ENCODE peak calls at places on chromosomes 11 and 22, in ten cellular contexts. B is activated T-cell treated with anti-CD3 and anti-CD28 coated beads, Interleukin-2, amount 50 U/mL, for 24 hours; K is AG10803; N is BJ; C is NCI-H2029; G is T-helper 2 cell; L is stimulated activated CD4-positive, alpha-beta T cell treated with anti-CD3 and anti-CD28 coated beads, Interleukin-12 subunit alpha, Interleukin-12 subunit beta, amount 100 ng/mL, for 4 hours; A is lung; P is EL; R is H54. F is an unnamed sample.

GRCh38 chr11:11731311-11732083 is 109.7 kb upstream of the GALNT18 start:
- DNase-seq in P (peak; percentile 57), B (no peak), N (no peak), A (no peak), G (no peak), L (no peak), K (peak; percentile 36), C (peak; percentile 38), R (peak; percentile 52), F (no peak)

GRCh38 chr11:63274776-63275175 is 31.4 kb upstream of the SLC22A25 start:
- DNase-seq in R (no peak), A (no peak), C (no peak), N (no peak), B (no peak), K (no peak), G (no peak), P (no peak), L (no peak), F (no peak)

GRCh38 chr11:84022221-84022620 is 736.1 kb upstream of the CCDC90B start:
- DNase-seq in K (no peak), C (no peak), G (no peak), N (no peak), B (no peak), A (no peak), P (no peak), L (no peak), R (no peak), F (no peak)

GRCh38 chr11:110298298-110298765 is 1.9 kb upstream of the RDX start:
- DNase-seq in R (no peak), N (no peak), G (no peak), P (peak; percentile 38), B (no peak), L (no peak), K (no peak), C (no peak), A (no peak), F (no peak)

GRCh38 chr11:124740277-124740882 is 638 bp downstream of the NRGN start:
- DNase-seq in K (no peak), B (peak; percentile 69), A (peak; percentile 55), R (no peak), L (peak; percentile 43), P (peak; percentile 52), N (no peak), G (peak; percentile 39), C (no peak), F (peak; percentile 25)

GRCh38 chr11:32729976-32730375 is 64.5 kb downstream of the CCDC73 start:
- DNase-seq in C (no peak), N (no peak), G (no peak), P (no peak), A (no peak), K (no peak), B (no peak), R (no peak), L (no peak), F (no peak)

GRCh38 chr11:32391479-32391878 is 43.9 kb downstream of the WT1 start:
- DNase-seq in P (no peak), N (no peak), L (no peak), C (no peak), K (no peak), A (no peak), B (no peak), R (no peak), G (no peak), F (no peak)

GRCh38 chr11:78876686-78877085 is 302.0 kb upstream of the NARS2 start:
- DNase-seq in K (no peak), C (no peak), N (no peak), L (no peak), G (no peak), P (no peak), A (no peak), B (no peak), R (no peak), F (no peak)

GRCh38 chr11:1937616-1938342 is 9.4 kb upstream of the MRPL23 start:
- DNase-seq in A (no peak), K (no peak), G (no peak), B (no peak), R (no peak), L (no peak), N (no peak), P (no peak), C (no peak), F (no peak)

GRCh38 chr22:23525510-23525909 is 54.6 kb downstream of the IGLL1 start:
- DNase-seq in G (no peak), R (no peak), A (no peak), C (no peak), N (no peak), L (no peak), K (no peak), P (no peak), B (no peak), F (no peak)

GRCh38 chr11:94171693-94172440 is 43.2 kb downstream of the PANX1 start:
- DNase-seq in P (peak; percentile 64), N (no peak), A (no peak), K (peak; percentile 55), L (peak; percentile 15), R (no peak), C (no peak), B (peak; percentile 54), G (no peak), F (peak; percentile 14)

GRCh38 chr11:3674189-3674588 is 3.0 kb upstream of the CHRNA10 start:
- DNase-seq in K (peak; percentile 11), R (peak; percentile 92), N (peak; percentile 9), G (no peak), C (no peak), L (no peak), B (no peak), A (no peak), P (peak; percentile 64), F (peak; percentile 52)

GRCh38 chr11:125468852-125469251 is 27.2 kb downstream of the FEZ1 start:
- DNase-seq in K (no peak), L (no peak), R (no peak), C (no peak), P (no peak), G (no peak), N (no peak), B (no peak), A (no peak), F (no peak)

GRCh38 chr11:1162153-1162497 is 4.4 kb downstream of the MUC5AC start:
- DNase-seq in K (no peak), B (no peak), A (no peak), L (no peak), N (no peak), P (no peak), C (no peak), G (no peak), R (no peak), F (no peak)

GRCh38 chr11:134483857-134484256 is 71.8 kb upstream of the B3GAT1 start:
- DNase-seq in G (no peak), L (no peak), N (no peak), R (no peak), B (peak; percentile 13), P (no peak), A (no peak), C (no peak), K (no peak), F (no peak)

GRCh38 chr11:121365304-121365703 is 72.7 kb downstream of the SC5D start:
- DNase-seq in B (no peak), L (no peak), P (no peak), A (no peak), N (no peak), C (no peak), G (no peak), R (no peak), K (no peak), F (no peak)

GRCh38 chr11:11618973-11619435 is 2.8 kb downstream of the GALNT18 start:
- DNase-seq in L (no peak), G (no peak), A (no peak), R (no peak), N (no peak), B (no peak), P (no peak), C (no peak), K (no peak), F (peak; percentile 31)

GRCh38 chr11:126776125-126776524 is 224.4 kb downstream of the KIRREL3 start:
- DNase-seq in G (no peak), B (no peak), N (no peak), R (no peak), P (no peak), A (peak; percentile 46), C (no peak), K (no peak), L (no peak), F (no peak)

GRCh38 chr11:4577761-4578160 is 3.8 kb upstream of the OR52I2 start:
- DNase-seq in K (no peak), G (no peak), R (no peak), P (no peak), B (no peak), A (no peak), C (no peak), L (no peak), N (no peak), F (no peak)

GRCh38 chr11:65428578-65429068 is 6.0 kb downstream of the NEAT1 start:
- DNase-seq in N (no peak), G (no peak), R (no peak), L (no peak), P (no peak), A (peak; percentile 28), B (no peak), C (no peak), K (no peak), F (no peak)

GRCh38 chr11:88790179-88790578 is 275.6 kb downstream of the GRM5 start:
- DNase-seq in C (no peak), G (no peak), R (no peak), B (no peak), L (no peak), P (no peak), A (no peak), N (no peak), K (no peak), F (no peak)

GRCh38 chr11:1005913-1006312 is 30.6 kb downstream of the MUC6 start:
- DNase-seq in P (no peak), L (no peak), R (no peak), B (no peak), A (no peak), N (no peak), C (no peak), G (no peak), K (no peak), F (no peak)

GRCh38 chr11:117444256-117445096 is 116.8 kb downstream of the CEP164 start:
- DNase-seq in L (no peak), P (no peak), C (no peak), B (no peak), K (no peak), N (no peak), G (no peak), A (no peak), R (no peak), F (no peak)

F was measured in Caki2.